ENCODE peak calls at places on chromosomes 16 and 17, in eight cellular contexts. One of them, this sample, is unnamed.

GRCh38 chr16:57623251-57624043 is 5.0 kb upstream of the ADGRG1 start:
- DNase-seq in activated naive CD4-positive, alpha-beta T cell: no peak
- DNase-seq in NCI-H69: peak
- DNase-seq in KBM-7: no peak
- DNase-seq in NCI-H460: peak
- DNase-seq in H7: peak
- DNase-seq in iris pigment epithelial cell: peak
- DNase-seq in fibroblast of pulmonary artery: peak
- DNase-seq in this sample: no peak

GRCh38 chr17:47009759-47010594 is 30.9 kb upstream of the RPRML start:
- DNase-seq in activated naive CD4-positive, alpha-beta T cell: no peak
- DNase-seq in NCI-H69: no peak
- DNase-seq in KBM-7: no peak
- DNase-seq in NCI-H460: no peak
- DNase-seq in H7: no peak
- DNase-seq in iris pigment epithelial cell: no peak
- DNase-seq in fibroblast of pulmonary artery: no peak
- DNase-seq in this sample: no peak

GRCh38 chr17:77460514-77461046 is 319.8 kb downstream of the SEC14L1 start:
- DNase-seq in activated naive CD4-positive, alpha-beta T cell: no peak
- DNase-seq in NCI-H69: peak
- DNase-seq in KBM-7: peak
- DNase-seq in NCI-H460: no peak
- DNase-seq in H7: no peak
- DNase-seq in iris pigment epithelial cell: no peak
- DNase-seq in fibroblast of pulmonary artery: no peak
- DNase-seq in this sample: no peak

GRCh38 chr16:80993293-80993691 is 13.4 kb downstream of the CMC2 start:
- DNase-seq in activated naive CD4-positive, alpha-beta T cell: no peak
- DNase-seq in NCI-H69: peak
- DNase-seq in KBM-7: no peak
- DNase-seq in NCI-H460: no peak
- DNase-seq in H7: no peak
- DNase-seq in iris pigment epithelial cell: peak
- DNase-seq in fibroblast of pulmonary artery: peak
- DNase-seq in this sample: no peak

GRCh38 chr16:7374614-7375174 is 42.0 kb downstream of the RBFOX1 start:
- DNase-seq in activated naive CD4-positive, alpha-beta T cell: no peak
- DNase-seq in NCI-H69: no peak
- DNase-seq in KBM-7: no peak
- DNase-seq in NCI-H460: no peak
- DNase-seq in H7: no peak
- DNase-seq in iris pigment epithelial cell: no peak
- DNase-seq in fibroblast of pulmonary artery: no peak
- DNase-seq in this sample: no peak

GRCh38 chr16:76278976-76279375 is 1.8 kb downstream of the CNTNAP4 start:
- DNase-seq in activated naive CD4-positive, alpha-beta T cell: no peak
- DNase-seq in NCI-H69: peak
- DNase-seq in KBM-7: peak
- DNase-seq in NCI-H460: peak
- DNase-seq in H7: peak
- DNase-seq in iris pigment epithelial cell: peak
- DNase-seq in fibroblast of pulmonary artery: peak
- DNase-seq in this sample: no peak

GRCh38 chr16:20675488-20676267 is 21.8 kb downstream of the ACSM1 start:
- DNase-seq in activated naive CD4-positive, alpha-beta T cell: no peak
- DNase-seq in NCI-H69: peak
- DNase-seq in KBM-7: no peak
- DNase-seq in NCI-H460: no peak
- DNase-seq in H7: peak
- DNase-seq in iris pigment epithelial cell: peak
- DNase-seq in fibroblast of pulmonary artery: peak
- DNase-seq in this sample: no peak

GRCh38 chr16:87924041-87924851 is 12.1 kb downstream of the CA5A start:
- DNase-seq in activated naive CD4-positive, alpha-beta T cell: no peak
- DNase-seq in NCI-H69: peak
- DNase-seq in KBM-7: no peak
- DNase-seq in NCI-H460: no peak
- DNase-seq in H7: peak
- DNase-seq in iris pigment epithelial cell: no peak
- DNase-seq in fibroblast of pulmonary artery: no peak
- DNase-seq in this sample: no peak

GRCh38 chr17:44266402-44267164 is 1.4 kb downstream of the SLC4A1 start:
- DNase-seq in activated naive CD4-positive, alpha-beta T cell: no peak
- DNase-seq in NCI-H69: no peak
- DNase-seq in KBM-7: no peak
- DNase-seq in NCI-H460: no peak
- DNase-seq in H7: peak
- DNase-seq in iris pigment epithelial cell: no peak
- DNase-seq in fibroblast of pulmonary artery: peak
- DNase-seq in this sample: no peak

GRCh38 chr17:74746922-74747321 is 1.5 kb upstream of the NHERF1 start:
- DNase-seq in activated naive CD4-positive, alpha-beta T cell: no peak
- DNase-seq in NCI-H69: no peak
- DNase-seq in KBM-7: peak
- DNase-seq in NCI-H460: no peak
- DNase-seq in H7: no peak
- DNase-seq in iris pigment epithelial cell: peak
- DNase-seq in fibroblast of pulmonary artery: no peak
- DNase-seq in this sample: no peak

GRCh38 chr16:79186196-79186595 is 414.3 kb downstream of the MAF start:
- DNase-seq in activated naive CD4-positive, alpha-beta T cell: no peak
- DNase-seq in NCI-H69: no peak
- DNase-seq in KBM-7: no peak
- DNase-seq in NCI-H460: no peak
- DNase-seq in H7: no peak
- DNase-seq in iris pigment epithelial cell: no peak
- DNase-seq in fibroblast of pulmonary artery: no peak
- DNase-seq in this sample: no peak

GRCh38 chr17:30551666-30552339 is 74.6 kb downstream of the GOSR1 start:
- DNase-seq in activated naive CD4-positive, alpha-beta T cell: no peak
- DNase-seq in NCI-H69: no peak
- DNase-seq in KBM-7: no peak
- DNase-seq in NCI-H460: no peak
- DNase-seq in H7: no peak
- DNase-seq in iris pigment epithelial cell: no peak
- DNase-seq in fibroblast of pulmonary artery: no peak
- DNase-seq in this sample: no peak

GRCh38 chr16:25174285-25174684 is 42.5 kb upstream of the AQP8 start:
- DNase-seq in activated naive CD4-positive, alpha-beta T cell: no peak
- DNase-seq in NCI-H69: no peak
- DNase-seq in KBM-7: no peak
- DNase-seq in NCI-H460: no peak
- DNase-seq in H7: no peak
- DNase-seq in iris pigment epithelial cell: no peak
- DNase-seq in fibroblast of pulmonary artery: no peak
- DNase-seq in this sample: no peak

GRCh38 chr16:79685871-79686270 is 85.3 kb upstream of the MAF start:
- DNase-seq in activated naive CD4-positive, alpha-beta T cell: no peak
- DNase-seq in NCI-H69: no peak
- DNase-seq in KBM-7: no peak
- DNase-seq in NCI-H460: no peak
- DNase-seq in H7: no peak
- DNase-seq in iris pigment epithelial cell: no peak
- DNase-seq in fibroblast of pulmonary artery: no peak
- DNase-seq in this sample: no peak

GRCh38 chr16:57892041-57892440 is 78.9 kb downstream of the CNGB1 start:
- DNase-seq in activated naive CD4-positive, alpha-beta T cell: no peak
- DNase-seq in NCI-H69: no peak
- DNase-seq in KBM-7: peak
- DNase-seq in NCI-H460: no peak
- DNase-seq in H7: no peak
- DNase-seq in iris pigment epithelial cell: peak
- DNase-seq in fibroblast of pulmonary artery: peak
- DNase-seq in this sample: no peak

GRCh38 chr17:12959441-12959840 is 58.4 kb downstream of the ELAC2 start:
- DNase-seq in activated naive CD4-positive, alpha-beta T cell: no peak
- DNase-seq in NCI-H69: no peak
- DNase-seq in KBM-7: no peak
- DNase-seq in NCI-H460: no peak
- DNase-seq in H7: no peak
- DNase-seq in iris pigment epithelial cell: peak
- DNase-seq in fibroblast of pulmonary artery: peak
- DNase-seq in this sample: no peak

GRCh38 chr16:72766506-72766905 is 281.4 kb downstream of the ZFHX3 start:
- DNase-seq in activated naive CD4-positive, alpha-beta T cell: no peak
- DNase-seq in NCI-H69: no peak
- DNase-seq in KBM-7: no peak
- DNase-seq in NCI-H460: no peak
- DNase-seq in H7: no peak
- DNase-seq in iris pigment epithelial cell: no peak
- DNase-seq in fibroblast of pulmonary artery: no peak
- DNase-seq in this sample: no peak

GRCh38 chr16:85350973-85351372 is 238.7 kb upstream of the CIBAR2 start:
- DNase-seq in activated naive CD4-positive, alpha-beta T cell: no peak
- DNase-seq in NCI-H69: peak
- DNase-seq in KBM-7: no peak
- DNase-seq in NCI-H460: peak
- DNase-seq in H7: no peak
- DNase-seq in iris pigment epithelial cell: peak
- DNase-seq in fibroblast of pulmonary artery: peak
- DNase-seq in this sample: no peak

GRCh38 chr16:19008245-19008644 is 24.5 kb downstream of the TMC7 start:
- DNase-seq in activated naive CD4-positive, alpha-beta T cell: no peak
- DNase-seq in NCI-H69: peak
- DNase-seq in KBM-7: no peak
- DNase-seq in NCI-H460: no peak
- DNase-seq in H7: no peak
- DNase-seq in iris pigment epithelial cell: peak
- DNase-seq in fibroblast of pulmonary artery: peak
- DNase-seq in this sample: no peak

GRCh38 chr16:27718767-27719445 is 169.0 kb downstream of the KATNIP start:
- DNase-seq in activated naive CD4-positive, alpha-beta T cell: no peak
- DNase-seq in NCI-H69: no peak
- DNase-seq in KBM-7: no peak
- DNase-seq in NCI-H460: no peak
- DNase-seq in H7: no peak
- DNase-seq in iris pigment epithelial cell: no peak
- DNase-seq in fibroblast of pulmonary artery: no peak
- DNase-seq in this sample: no peak

GRCh38 chr17:57927048-57927723 is 28.0 kb downstream of the CUEDC1 start:
- DNase-seq in activated naive CD4-positive, alpha-beta T cell: no peak
- DNase-seq in NCI-H69: peak
- DNase-seq in KBM-7: no peak
- DNase-seq in NCI-H460: no peak
- DNase-seq in H7: peak
- DNase-seq in iris pigment epithelial cell: peak
- DNase-seq in fibroblast of pulmonary artery: peak
- DNase-seq in this sample: no peak

GRCh38 chr17:72031219-72031906 is 89.5 kb upstream of the SOX9 start:
- DNase-seq in activated naive CD4-positive, alpha-beta T cell: no peak
- DNase-seq in NCI-H69: peak
- DNase-seq in KBM-7: no peak
- DNase-seq in NCI-H460: no peak
- DNase-seq in H7: no peak
- DNase-seq in iris pigment epithelial cell: no peak
- DNase-seq in fibroblast of pulmonary artery: no peak
- DNase-seq in this sample: no peak

This sample was measured in cortex of kidney.